ENCODE peak calls at places on chromosome X, in five cellular contexts. One of them, this sample, is unnamed.

GRCh38 chrX:151082077-151082948 is 94.1 kb upstream of the GPR50 start:
- DNase-seq in mesendoderm: peak; percentile 61
- DNase-seq in mammary epithelial cell: peak; percentile 33
- DNase-seq in endothelial cell of umbilical vein: peak; percentile 42
- DNase-seq in PC-9: peak; percentile 40
- DNase-seq in this sample: peak; percentile 80

GRCh38 chrX:40171513-40172168 is 73.9 kb upstream of the BCOR start:
- DNase-seq in mammary epithelial cell: no peak
- DNase-seq in PC-9: no peak
- DNase-seq in endothelial cell of umbilical vein: peak; percentile 25
- DNase-seq in mesendoderm: peak; percentile 39
- DNase-seq in this sample: peak; percentile 71

GRCh38 chrX:3280706-3281105 is 65.7 kb downstream of the MXRA5 start:
- DNase-seq in mesendoderm: no peak
- DNase-seq in mammary epithelial cell: no peak
- DNase-seq in PC-9: no peak
- DNase-seq in endothelial cell of umbilical vein: no peak
- DNase-seq in this sample: no peak

GRCh38 chrX:53930513-53931380 is 113.5 kb downstream of the PHF8 start:
- DNase-seq in mammary epithelial cell: no peak
- DNase-seq in mesendoderm: peak; percentile 8
- DNase-seq in endothelial cell of umbilical vein: no peak
- DNase-seq in PC-9: no peak
- DNase-seq in this sample: peak; percentile 10

GRCh38 chrX:76971393-76972376 is 475.5 kb upstream of the FGF16 start:
- DNase-seq in endothelial cell of umbilical vein: no peak
- DNase-seq in PC-9: no peak
- DNase-seq in mammary epithelial cell: no peak
- DNase-seq in mesendoderm: no peak
- DNase-seq in this sample: no peak

GRCh38 chrX:110089656-110090404 is 86.9 kb downstream of the TMEM164 start:
- DNase-seq in endothelial cell of umbilical vein: no peak
- DNase-seq in PC-9: no peak
- DNase-seq in mesendoderm: no peak
- DNase-seq in mammary epithelial cell: no peak
- DNase-seq in this sample: no peak

GRCh38 chrX:152403515-152403914 is 47.6 kb downstream of the GABRA3 start:
- DNase-seq in PC-9: no peak
- DNase-seq in mammary epithelial cell: no peak
- DNase-seq in endothelial cell of umbilical vein: no peak
- DNase-seq in mesendoderm: no peak
- DNase-seq in this sample: no peak

GRCh38 chrX:153725039-153725831 is 579 bp downstream of the ABCD1 start:
- DNase-seq in mammary epithelial cell: no peak
- DNase-seq in PC-9: no peak
- DNase-seq in endothelial cell of umbilical vein: no peak
- DNase-seq in mesendoderm: peak; percentile 51
- DNase-seq in this sample: no peak

GRCh38 chrX:153312842-153313241 is 8.7 kb downstream of the PNMA6F start:
- DNase-seq in PC-9: no peak
- DNase-seq in mesendoderm: no peak
- DNase-seq in endothelial cell of umbilical vein: no peak
- DNase-seq in mammary epithelial cell: no peak
- DNase-seq in this sample: no peak

GRCh38 chrX:45445745-45446412 is 245.2 kb upstream of the DIPK2B start:
- DNase-seq in mammary epithelial cell: peak; percentile 91
- DNase-seq in endothelial cell of umbilical vein: peak; percentile 72
- DNase-seq in mesendoderm: no peak
- DNase-seq in PC-9: peak; percentile 81
- DNase-seq in this sample: peak; percentile 18

GRCh38 chrX:153667281-153667831 is 6.3 kb downstream of the PNCK start:
- DNase-seq in mesendoderm: no peak
- DNase-seq in endothelial cell of umbilical vein: no peak
- DNase-seq in PC-9: no peak
- DNase-seq in mammary epithelial cell: no peak
- DNase-seq in this sample: no peak

GRCh38 chrX:39941332-39941920 is 156.3 kb downstream of the BCOR start:
- DNase-seq in mesendoderm: peak; percentile 80
- DNase-seq in endothelial cell of umbilical vein: no peak
- DNase-seq in PC-9: no peak
- DNase-seq in mammary epithelial cell: no peak
- DNase-seq in this sample: no peak

GRCh38 chrX:47915886-47916493 is 79.3 kb downstream of the ZNF81 start:
- DNase-seq in mammary epithelial cell: no peak
- DNase-seq in mesendoderm: no peak
- DNase-seq in PC-9: no peak
- DNase-seq in endothelial cell of umbilical vein: no peak
- DNase-seq in this sample: no peak
- H3K79me2 ChIP-seq in mammary epithelial cell: no peaks in the 10 kb centered on the region
- H3K79me2 ChIP-seq in mesendoderm: no peaks in the 10 kb centered on the region
- H3K79me2 ChIP-seq in PC-9: no peaks in the 10 kb centered on the region
- H3K79me2 ChIP-seq in endothelial cell of umbilical vein: no peaks in the 10 kb centered on the region
- H3K79me2 ChIP-seq in this sample: no peaks in the 10 kb centered on the region

GRCh38 chrX:37754518-37754917 is 25.3 kb upstream of the CYBB start:
- DNase-seq in mammary epithelial cell: no peak
- DNase-seq in PC-9: no peak
- DNase-seq in endothelial cell of umbilical vein: no peak
- DNase-seq in mesendoderm: no peak
- DNase-seq in this sample: no peak

GRCh38 chrX:37753384-37753783 is 26.5 kb upstream of the CYBB start:
- DNase-seq in mesendoderm: no peak
- DNase-seq in PC-9: no peak
- DNase-seq in mammary epithelial cell: no peak
- DNase-seq in endothelial cell of umbilical vein: no peak
- DNase-seq in this sample: no peak

GRCh38 chrX:37759878-37760418 is 19.9 kb upstream of the CYBB start:
- DNase-seq in PC-9: no peak
- DNase-seq in mesendoderm: no peak
- DNase-seq in mammary epithelial cell: no peak
- DNase-seq in endothelial cell of umbilical vein: no peak
- DNase-seq in this sample: no peak

GRCh38 chrX:37755073-37755472 is 24.8 kb upstream of the CYBB start:
- DNase-seq in endothelial cell of umbilical vein: no peak
- DNase-seq in mammary epithelial cell: no peak
- DNase-seq in mesendoderm: no peak
- DNase-seq in PC-9: no peak
- DNase-seq in this sample: no peak

GRCh38 chrX:37757082-37757481 is 22.8 kb upstream of the CYBB start:
- DNase-seq in endothelial cell of umbilical vein: no peak
- DNase-seq in PC-9: no peak
- DNase-seq in mesendoderm: no peak
- DNase-seq in mammary epithelial cell: no peak
- DNase-seq in this sample: no peak
- H3K4me1 ChIP-seq in endothelial cell of umbilical vein: no peaks in the 10 kb centered on the region
- H3K4me1 ChIP-seq in PC-9: no peaks in the 10 kb centered on the region
- H3K4me1 ChIP-seq in mesendoderm: no peaks in the 10 kb centered on the region
- H3K4me1 ChIP-seq in mammary epithelial cell: no peaks in the 10 kb centered on the region
- H3K4me1 ChIP-seq in this sample: no peaks in the 10 kb centered on the region

GRCh38 chrX:31268359-31268758 is 196.5 kb upstream of the FTHL17 start:
- DNase-seq in mammary epithelial cell: no peak
- DNase-seq in mesendoderm: peak; percentile 56
- DNase-seq in PC-9: no peak
- DNase-seq in endothelial cell of umbilical vein: no peak
- DNase-seq in this sample: no peak

GRCh38 chrX:31269914-31270313 is 198.1 kb upstream of the FTHL17 start:
- DNase-seq in PC-9: no peak
- DNase-seq in mesendoderm: no peak
- DNase-seq in mammary epithelial cell: no peak
- DNase-seq in endothelial cell of umbilical vein: no peak
- DNase-seq in this sample: no peak

GRCh38 chrX:31266172-31267076 is 194.6 kb upstream of the FTHL17 start:
- DNase-seq in mammary epithelial cell: peak; percentile 43
- DNase-seq in endothelial cell of umbilical vein: peak; percentile 53
- DNase-seq in mesendoderm: peak; percentile 39
- DNase-seq in PC-9: peak; percentile 38
- DNase-seq in this sample: peak; percentile 62

GRCh38 chrX:31260351-31260750 is 188.5 kb upstream of the FTHL17 start:
- DNase-seq in mesendoderm: no peak
- DNase-seq in endothelial cell of umbilical vein: no peak
- DNase-seq in PC-9: no peak
- DNase-seq in mammary epithelial cell: peak; percentile 53
- DNase-seq in this sample: no peak

DNA sequence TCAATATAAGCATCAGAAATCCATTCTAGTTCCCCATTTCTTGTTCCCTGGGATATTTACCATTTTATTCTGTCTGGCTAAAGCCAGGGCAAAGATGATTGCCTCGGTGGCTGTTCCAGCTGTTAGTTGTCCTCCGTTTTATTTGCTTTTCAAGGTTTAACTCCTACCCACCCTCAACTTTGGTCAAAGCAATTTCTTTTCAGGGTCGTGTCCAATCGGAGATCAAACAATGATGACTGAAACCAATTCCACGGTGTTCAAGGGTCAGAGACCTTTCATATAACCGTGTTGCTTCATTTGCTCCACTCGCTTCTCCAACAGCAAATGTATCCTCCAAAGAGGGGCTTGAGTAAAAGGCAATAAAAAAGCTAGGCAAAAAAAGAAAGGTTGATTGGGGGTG is 193.5 kb upstream of the FTHL17 start:
- DNase-seq in PC-9: no peak
- DNase-seq in endothelial cell of umbilical vein: no peak
- DNase-seq in mammary epithelial cell: no peak
- DNase-seq in mesendoderm: no peak
- DNase-seq in this sample: no peak
- H3K79me2 ChIP-seq in PC-9: no peaks in the 10 kb centered on the region
- H3K79me2 ChIP-seq in endothelial cell of umbilical vein: no peaks in the 10 kb centered on the region
- H3K79me2 ChIP-seq in mammary epithelial cell: peaks cover 56% of the 10 kb centered on the region
- H3K79me2 ChIP-seq in mesendoderm: peaks cover 9% of the 10 kb centered on the region
- H3K79me2 ChIP-seq in this sample: peaks cover 23% of the 10 kb centered on the region

GRCh38 chrX:9526965-9527364 is 62.1 kb downstream of the TBL1X start:
- DNase-seq in endothelial cell of umbilical vein: no peak
- DNase-seq in PC-9: no peak
- DNase-seq in mammary epithelial cell: no peak
- DNase-seq in mesendoderm: no peak
- DNase-seq in this sample: no peak
- H3K4me1 ChIP-seq in endothelial cell of umbilical vein: peaks cover 5% of the 10 kb centered on the region
- H3K4me1 ChIP-seq in PC-9: no peaks in the 10 kb centered on the region
- H3K4me1 ChIP-seq in mammary epithelial cell: no peaks in the 10 kb centered on the region
- H3K4me1 ChIP-seq in mesendoderm: no peaks in the 10 kb centered on the region
- H3K4me1 ChIP-seq in this sample: no peaks in the 10 kb centered on the region

GRCh38 chrX:48937065-48937907 is 18.5 kb upstream of the PIM2 start:
- DNase-seq in mesendoderm: peak; percentile 70
- DNase-seq in mammary epithelial cell: no peak
- DNase-seq in PC-9: no peak
- DNase-seq in endothelial cell of umbilical vein: no peak
- DNase-seq in this sample: no peak
- H3K79me2 ChIP-seq in mesendoderm: peaks cover 6% of the 10 kb centered on the region
- H3K79me2 ChIP-seq in mammary epithelial cell: peaks cover 45% of the 10 kb centered on the region
- H3K79me2 ChIP-seq in PC-9: no peaks in the 10 kb centered on the region
- H3K79me2 ChIP-seq in endothelial cell of umbilical vein: peaks cover 26% of the 10 kb centered on the region
- H3K79me2 ChIP-seq in this sample: peaks cover 30% of the 10 kb centered on the region

DNA sequence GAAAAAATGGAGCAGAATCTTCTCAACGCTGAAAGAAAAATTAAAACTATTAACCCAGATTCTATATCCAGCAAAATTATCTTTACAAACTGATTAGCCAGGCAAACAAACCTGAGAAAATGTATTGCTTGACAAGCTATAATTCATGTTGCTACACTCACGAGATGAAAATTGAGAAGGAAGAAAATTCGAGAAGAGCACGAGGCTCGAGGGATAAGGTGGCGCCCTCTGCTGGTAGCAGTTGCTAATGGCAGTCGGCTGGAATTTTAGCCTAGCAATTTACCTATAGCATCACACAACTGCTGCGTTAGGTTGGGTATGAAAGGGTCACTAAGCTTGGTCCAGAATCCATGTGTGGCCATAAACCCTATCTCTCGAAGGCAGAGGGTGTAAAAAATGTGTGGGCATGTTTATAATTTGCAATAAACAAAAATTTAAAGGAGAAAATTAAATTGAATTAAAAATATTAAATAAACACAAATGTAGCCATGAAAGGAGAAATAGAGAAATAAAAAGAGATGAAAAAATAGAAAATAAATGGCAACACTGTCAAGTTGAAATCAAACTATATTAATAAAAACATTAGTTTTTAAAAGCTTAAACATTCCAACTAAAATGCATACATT is 126.6 kb downstream of the PPP4R3C start:
- DNase-seq in endothelial cell of umbilical vein: peak; percentile 16
- DNase-seq in mammary epithelial cell: peak; percentile 16
- DNase-seq in PC-9: no peak
- DNase-seq in mesendoderm: peak; percentile 30
- DNase-seq in this sample: peak; percentile 40
- H3K4me1 ChIP-seq in endothelial cell of umbilical vein: no peaks in the 10 kb centered on the region
- H3K4me1 ChIP-seq in mammary epithelial cell: no peaks in the 10 kb centered on the region
- H3K4me1 ChIP-seq in PC-9: no peaks in the 10 kb centered on the region
- H3K4me1 ChIP-seq in mesendoderm: no peaks in the 10 kb centered on the region
- H3K4me1 ChIP-seq in this sample: no peaks in the 10 kb centered on the region

DNA sequence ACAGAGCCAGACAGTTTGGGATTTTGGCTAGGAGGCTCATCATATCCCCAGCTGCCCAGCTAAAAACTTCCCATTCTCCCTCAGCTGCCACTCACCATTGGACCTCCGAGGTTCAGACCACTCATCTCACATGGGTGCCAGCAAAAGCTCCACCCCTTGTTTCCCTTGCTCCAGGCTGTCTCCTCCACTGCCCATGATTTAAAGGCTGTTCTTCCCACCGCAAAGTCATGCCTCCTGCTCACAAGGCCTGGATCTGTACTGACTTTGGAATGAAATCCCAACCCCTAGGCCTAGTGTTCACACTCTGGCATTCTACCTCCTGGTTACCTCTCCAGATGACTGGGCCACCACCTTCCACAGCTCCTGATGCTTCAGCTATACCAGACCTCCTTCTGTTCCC is 142.2 kb upstream of the EOLA2 start:
- DNase-seq in endothelial cell of umbilical vein: no peak
- DNase-seq in PC-9: no peak
- DNase-seq in mesendoderm: no peak
- DNase-seq in mammary epithelial cell: no peak
- DNase-seq in this sample: no peak
- H3K79me2 ChIP-seq in endothelial cell of umbilical vein: no peaks in the 10 kb centered on the region
- H3K79me2 ChIP-seq in PC-9: no peaks in the 10 kb centered on the region
- H3K79me2 ChIP-seq in mesendoderm: no peaks in the 10 kb centered on the region
- H3K79me2 ChIP-seq in mammary epithelial cell: no peaks in the 10 kb centered on the region
- H3K79me2 ChIP-seq in this sample: no peaks in the 10 kb centered on the region

This sample was measured in hepatocyte.